ENCODE peak calls at places on chromosomes 13 and 19, in eight cellular contexts. H, S, T, Y, I, F, B and R are unnamed samples.

GRCh38 chr19:13010038-13010991 is 15.0 kb downstream of the NFIX start:
- DNase-seq in H (peak; percentile 57), S (no peak), T (no peak), Y (no peak), I (peak; percentile 82), F (no peak), B (no peak), R (no peak)

GRCh38 chr19:6340493-6341201 is 7.2 kb upstream of the ACER1 start:
- DNase-seq in H (no peak), S (no peak), T (no peak), Y (no peak), I (no peak), F (no peak), B (no peak), R (no peak)

GRCh38 chr19:31330237-31330636 is 19.0 kb downstream of the TSHZ3 start:
- DNase-seq in H (no peak), S (no peak), T (no peak), Y (no peak), I (peak; percentile 8), F (no peak), B (no peak), R (no peak)

GRCh38 chr19:29519931-29520330 is 5.9 kb upstream of the VSTM2B start:
- DNase-seq in H (no peak), S (no peak), T (no peak), Y (no peak), I (no peak), F (no peak), B (no peak), R (no peak)

GRCh38 chr19:3123088-3123721 is 12.6 kb upstream of the GNA15 start:
- DNase-seq in H (no peak), S (peak; percentile 45), T (no peak), Y (no peak), I (no peak), F (no peak), B (no peak), R (no peak)

GRCh38 chr13:109673477-109673876 is 112.9 kb downstream of the IRS2 start:
- DNase-seq in H (no peak), S (no peak), T (no peak), Y (no peak), I (no peak), F (no peak), B (no peak), R (no peak)

GRCh38 chr19:4583961-4584669 is 24.6 kb upstream of the SEMA6B start:
- DNase-seq in H (no peak), S (no peak), T (no peak), Y (no peak), I (no peak), F (no peak), B (peak; percentile 76), R (no peak)

GRCh38 chr19:41328818-41329220 is 18.8 kb downstream of the CCDC97 start:
- DNase-seq in H (peak; percentile 62), S (no peak), T (no peak), Y (no peak), I (no peak), F (no peak), B (no peak), R (no peak)

GRCh38 chr19:12833747-12834417 is 497 bp downstream of the RTBDN start:
- DNase-seq in H (no peak), S (no peak), T (no peak), Y (no peak), I (peak; percentile 28), F (no peak), B (peak; percentile 80), R (peak; percentile 19)

GRCh38 chr19:13400296-13400695 is 106.0 kb downstream of the CACNA1A start:
- DNase-seq in H (no peak), S (no peak), T (no peak), Y (no peak), I (no peak), F (no peak), B (no peak), R (no peak)

GRCh38 chr13:29583073-29583785 is 12.3 kb downstream of the SLC7A1 start:
- DNase-seq in H (no peak), S (no peak), T (peak; percentile 4), Y (no peak), I (no peak), F (no peak), B (no peak), R (no peak)

DNA sequence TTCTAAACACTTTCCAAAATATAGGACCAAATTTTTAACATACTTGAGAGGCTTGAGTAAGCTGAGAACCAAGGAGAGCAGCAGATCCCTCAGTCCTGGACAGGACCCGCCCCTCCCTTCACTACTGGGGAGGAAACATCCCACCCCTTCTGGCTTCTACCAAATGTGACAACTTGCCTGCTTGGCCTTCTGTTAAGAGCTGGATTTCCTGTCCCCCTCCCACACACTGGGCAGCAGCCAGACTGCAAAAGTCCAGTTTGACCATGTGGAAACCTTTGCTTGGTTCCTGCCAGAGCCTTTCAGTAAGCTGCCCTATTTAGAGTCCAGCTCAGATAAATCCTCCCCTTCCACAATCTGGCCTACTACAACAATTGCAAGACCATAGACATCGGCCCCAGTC is 84.3 kb downstream of the FGF14 start:
- DNase-seq in H (peak; percentile 30), S (peak; percentile 34), T (no peak), Y (peak; percentile 15), I (peak; percentile 26), F (no peak), B (no peak), R (peak; percentile 47)
- H3K27ac ChIP-seq in H (no peak overlapping the region), S (no peak overlapping the region), T (no peak overlapping the region), Y (no peak overlapping the region), I (peak overlapping the region; percentile 36), F (no peak overlapping the region), B (no peak overlapping the region), R (peak overlapping the region; percentile 29)

GRCh38 chr13:91348906-91349435 is 1.5 kb downstream of the MIR17HG start:
- DNase-seq in H (peak; percentile 94), S (peak; percentile 89), T (peak; percentile 84), Y (peak; percentile 95), I (peak; percentile 95), F (peak; percentile 43), B (no peak), R (peak; percentile 94)

GRCh38 chr13:91347996-91348905 is 764 bp downstream of the MIR17HG start:
- DNase-seq in H (peak; percentile 31), S (peak; percentile 32), T (peak; percentile 18), Y (peak; percentile 20), I (peak; percentile 53), F (no peak), B (peak; percentile 99), R (peak; percentile 56)

GRCh38 chr13:91346062-91346461 is 1.4 kb upstream of the MIR17HG start:
- DNase-seq in H (no peak), S (no peak), T (no peak), Y (no peak), I (no peak), F (no peak), B (no peak), R (no peak)

GRCh38 chr13:91347212-91347995 is at the start of gene MIR17HG:
- DNase-seq in H (peak; percentile 92), S (peak; percentile 81), T (peak; percentile 89), Y (peak; percentile 82), I (peak; percentile 91), F (peak; percentile 55), B (peak; percentile 100), R (peak; percentile 94)

GRCh38 chr13:91346848-91347211 is 657 bp upstream of the MIR17HG start:
- DNase-seq in H (no peak), S (peak; percentile 8), T (peak; percentile 18), Y (no peak), I (no peak), F (peak; percentile 25), B (peak; percentile 71), R (peak; percentile 40)
- TF ChIP-seq EP300 in H (no peak), S (no peak), T (no peak), Y (no peak), I (no peak), F (no peak), B (no peak), R (no peak)

DNA sequence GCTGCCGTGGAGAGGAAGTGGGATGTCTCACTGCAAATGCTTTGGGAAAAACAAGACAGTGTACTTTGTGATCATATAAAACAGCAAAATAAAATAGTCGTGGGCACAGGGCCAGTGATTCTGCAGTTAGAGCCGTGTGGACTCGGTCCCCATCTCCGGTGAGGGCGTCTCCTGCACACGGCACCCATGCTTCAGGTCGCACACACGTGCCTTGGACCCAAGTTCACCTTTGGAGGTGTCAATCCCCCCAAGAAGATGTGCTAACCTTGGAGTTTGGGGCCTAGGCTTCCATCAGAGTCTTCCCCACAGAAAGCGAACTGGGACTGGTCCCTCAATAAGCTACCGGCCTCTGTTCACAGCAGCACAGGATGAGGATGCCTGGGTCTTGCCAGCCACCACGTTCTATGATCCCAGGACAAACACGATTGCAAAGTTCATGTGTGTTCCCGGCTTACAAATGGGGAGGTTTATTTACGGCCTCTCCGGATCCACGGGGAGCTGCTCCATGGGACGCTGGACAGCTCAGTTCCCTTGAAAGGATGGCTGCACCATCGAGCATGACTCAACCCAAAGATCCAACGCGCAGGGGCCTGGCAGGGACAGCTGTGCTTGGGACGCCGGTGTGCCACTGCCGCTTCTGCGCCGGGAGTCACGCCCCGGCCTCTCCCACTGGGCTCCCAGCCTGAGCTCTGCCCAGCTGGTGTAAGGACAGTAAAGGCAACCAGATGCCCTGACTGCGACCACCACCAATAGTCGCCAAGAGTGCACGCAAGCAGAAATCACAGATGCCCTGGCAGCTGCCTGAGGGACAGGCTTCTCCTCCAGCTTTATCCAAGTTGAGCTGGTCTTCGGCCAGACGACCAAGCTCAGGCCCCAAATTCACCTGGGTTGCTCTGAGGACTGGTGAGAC is 8.6 kb downstream of the GAS6 start:
- DNase-seq in H (no peak), S (peak; percentile 8), T (no peak), Y (no peak), I (peak; percentile 24), F (no peak), B (no peak), R (peak; percentile 70)
- H3K4me1 ChIP-seq in H (peaks cover 54% of the 10 kb centered on the region), S (peaks cover 44% of the 10 kb centered on the region), T (no peaks in the 10 kb centered on the region), Y (peaks cover 74% of the 10 kb centered on the region), I (peaks cover 69% of the 10 kb centered on the region), F (no peaks in the 10 kb centered on the region), B (peaks cover 53% of the 10 kb centered on the region), R (peaks cover 47% of the 10 kb centered on the region)

GRCh38 chr13:40061466-40062450 is 406.3 kb downstream of the COG6 start:
- DNase-seq in H (no peak), S (no peak), T (no peak), Y (no peak), I (no peak), F (no peak), B (no peak), R (no peak)

GRCh38 chr13:40057228-40057627 is 401.8 kb downstream of the COG6 start:
- DNase-seq in H (no peak), S (no peak), T (no peak), Y (no peak), I (no peak), F (no peak), B (no peak), R (no peak)

GRCh38 chr13:40060318-40061007 is 405.0 kb downstream of the COG6 start:
- DNase-seq in H (no peak), S (peak; percentile 88), T (no peak), Y (peak; percentile 45), I (peak; percentile 31), F (peak; percentile 97), B (no peak), R (no peak)

GRCh38 chr13:40059540-40060232 is 404.2 kb downstream of the COG6 start:
- DNase-seq in H (no peak), S (no peak), T (no peak), Y (no peak), I (no peak), F (peak; percentile 94), B (no peak), R (no peak)

DNA sequence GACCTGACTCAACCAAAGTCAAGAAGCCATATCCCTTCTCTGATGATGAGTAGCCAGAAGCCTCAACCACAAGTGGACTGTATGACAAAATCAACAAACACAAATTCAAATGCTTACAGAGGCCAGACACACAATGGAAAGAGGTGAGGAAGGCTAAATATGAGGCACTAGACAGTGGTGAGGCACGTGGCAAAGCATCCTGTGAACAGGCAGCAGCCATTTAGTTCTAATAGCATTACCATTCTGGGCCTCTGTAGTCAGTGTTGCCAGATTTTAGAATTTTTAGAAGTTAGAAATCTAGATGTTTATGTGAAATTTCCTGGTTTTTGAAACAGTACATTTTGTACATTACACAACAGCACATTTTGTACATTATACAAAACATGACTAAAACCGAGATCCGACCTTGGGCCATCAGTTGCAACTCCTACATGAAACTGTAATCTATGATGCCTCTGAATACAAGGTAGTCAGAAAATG is 403.3 kb downstream of the COG6 start:
- DNase-seq in H (no peak), S (no peak), T (no peak), Y (no peak), I (no peak), F (peak; percentile 61), B (no peak), R (no peak)
- H3K27ac ChIP-seq in H (no peak overlapping the region), S (no peak overlapping the region), T (no peak overlapping the region), Y (no peak overlapping the region), I (no peak overlapping the region), F (peak overlapping the region; percentile 80), B (no peak overlapping the region), R (no peak overlapping the region)